ENCODE peak calls at places on chromosomes 1 and 21, in four cellular contexts. One of them, this sample, is unnamed.

GRCh38 chr1:30816211-30817082 is 58.9 kb upstream of the LAPTM5 start:
- DNase-seq in GM12878: no peak
- DNase-seq in K562: peak
- DNase-seq in HL-60: no peak
- DNase-seq in this sample: no peak

GRCh38 chr1:83846138-83846537 is 152.8 kb downstream of the TTLL7 start:
- DNase-seq in HL-60: no peak
- DNase-seq in GM12878: no peak
- DNase-seq in K562: no peak
- DNase-seq in this sample: no peak

GRCh38 chr1:23167353-23168078 is 1.1 kb downstream of the LUZP1 start:
- DNase-seq in HL-60: no peak
- DNase-seq in K562: peak
- DNase-seq in GM12878: no peak
- DNase-seq in this sample: no peak

GRCh38 chr1:162223488-162223887 is 153.2 kb downstream of the SPATA46 start:
- DNase-seq in K562: no peak
- DNase-seq in HL-60: no peak
- DNase-seq in GM12878: no peak
- DNase-seq in this sample: no peak

GRCh38 chr21:45073301-45074047 is 906 bp upstream of the ADARB1 start:
- DNase-seq in HL-60: no peak
- DNase-seq in GM12878: no peak
- DNase-seq in K562: peak
- DNase-seq in this sample: no peak

GRCh38 chr1:44151332-44151731 is 9.9 kb upstream of the KLF18 start:
- DNase-seq in GM12878: peak
- DNase-seq in HL-60: no peak
- DNase-seq in K562: no peak
- DNase-seq in this sample: no peak

GRCh38 chr1:156123356-156124196 is 9.1 kb downstream of the LMNA start:
- DNase-seq in GM12878: peak
- DNase-seq in K562: peak
- DNase-seq in HL-60: peak
- DNase-seq in this sample: no peak

GRCh38 chr21:34890724-34891609 is 158.1 kb downstream of the RUNX1 start:
- DNase-seq in K562: no peak
- DNase-seq in GM12878: no peak
- DNase-seq in HL-60: no peak
- DNase-seq in this sample: no peak

GRCh38 chr1:226733309-226733708 is 5.8 kb downstream of the ITPKB start:
- DNase-seq in K562: no peak
- DNase-seq in HL-60: no peak
- DNase-seq in GM12878: no peak
- DNase-seq in this sample: no peak

GRCh38 chr21:37367301-37367757 is 756 bp downstream of the DYRK1A start:
- DNase-seq in GM12878: no peak
- DNase-seq in HL-60: no peak
- DNase-seq in K562: no peak
- DNase-seq in this sample: no peak

GRCh38 chr21:27476696-27477095 is 509.8 kb upstream of the ADAMTS5 start:
- DNase-seq in HL-60: no peak
- DNase-seq in GM12878: no peak
- DNase-seq in K562: no peak
- DNase-seq in this sample: no peak

GRCh38 chr1:160665330-160666078 is 18.7 kb upstream of the SLAMF1 start:
- DNase-seq in HL-60: peak
- DNase-seq in K562: peak
- DNase-seq in GM12878: no peak
- DNase-seq in this sample: no peak

GRCh38 chr1:247475793-247476192 is 17.9 kb upstream of the OR2B11 start:
- DNase-seq in GM12878: no peak
- DNase-seq in K562: no peak
- DNase-seq in HL-60: no peak
- DNase-seq in this sample: no peak

GRCh38 chr1:99348375-99349132 is 84.3 kb downstream of the PLPPR4 start:
- DNase-seq in GM12878: no peak
- DNase-seq in HL-60: no peak
- DNase-seq in K562: no peak
- DNase-seq in this sample: no peak

GRCh38 chr1:201258763-201259230 is 24.5 kb upstream of the PKP1 start:
- DNase-seq in K562: no peak
- DNase-seq in HL-60: no peak
- DNase-seq in GM12878: no peak
- DNase-seq in this sample: no peak

GRCh38 chr1:173095632-173096031 is 44.9 kb upstream of the TNFSF18 start:
- DNase-seq in GM12878: no peak
- DNase-seq in HL-60: no peak
- DNase-seq in K562: no peak
- DNase-seq in this sample: no peak

GRCh38 chr1:112937070-112937469 is 18.9 kb downstream of the SLC16A1 start:
- DNase-seq in HL-60: no peak
- DNase-seq in GM12878: no peak
- DNase-seq in K562: no peak
- DNase-seq in this sample: no peak

GRCh38 chr21:36773995-36774394 is 75.1 kb downstream of the SIM2 start:
- DNase-seq in K562: no peak
- DNase-seq in HL-60: no peak
- DNase-seq in GM12878: no peak
- DNase-seq in this sample: no peak

GRCh38 chr1:9881838-9882249 is 28.2 kb downstream of the CTNNBIP1 start:
- DNase-seq in GM12878: no peak
- DNase-seq in K562: no peak
- DNase-seq in HL-60: no peak
- DNase-seq in this sample: no peak

GRCh38 chr1:226133504-226134123 is 52.9 kb downstream of the ACBD3 start:
- DNase-seq in HL-60: no peak
- DNase-seq in K562: no peak
- DNase-seq in GM12878: no peak
- DNase-seq in this sample: no peak

GRCh38 chr1:160541622-160542302 is 18.7 kb upstream of the SLAMF6 start:
- DNase-seq in GM12878: no peak
- DNase-seq in HL-60: no peak
- DNase-seq in K562: no peak
- DNase-seq in this sample: no peak

GRCh38 chr1:23446644-23447310 is 22.2 kb upstream of the TCEA3 start:
- DNase-seq in GM12878: no peak
- DNase-seq in HL-60: no peak
- DNase-seq in K562: no peak
- DNase-seq in this sample: no peak

DNA sequence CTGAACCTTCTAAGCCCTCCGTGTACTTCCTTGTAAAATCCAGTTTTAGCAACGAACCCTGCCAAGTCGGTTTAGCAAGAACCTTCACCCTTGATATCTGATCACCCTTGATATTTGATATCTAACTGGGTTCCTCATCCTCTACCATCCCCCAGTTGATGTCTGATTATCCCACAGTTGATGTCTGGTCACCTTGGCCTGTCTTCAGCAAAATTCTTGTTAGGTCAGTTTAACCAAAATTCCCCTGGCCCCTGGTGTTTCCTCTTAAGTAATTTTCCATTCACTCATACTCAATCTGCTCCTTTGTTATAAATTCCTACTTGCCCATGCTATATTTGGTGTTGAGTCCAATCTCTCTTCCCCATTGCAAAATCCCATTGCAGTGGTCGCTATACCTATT is 114.5 kb upstream of the ZNHIT6 start:
- DNase-seq in K562: no peak
- DNase-seq in GM12878: no peak
- DNase-seq in HL-60: no peak
- DNase-seq in this sample: no peak
- TF ChIP-seq SPI1 in K562: no peak
- TF ChIP-seq SPI1 in GM12878: no peak
- TF ChIP-seq SPI1 in HL-60: no peak
- TF ChIP-seq SPI1 in this sample: no peak

GRCh38 chr1:100506221-100506620 is 31.7 kb upstream of the GPR88 start:
- DNase-seq in K562: no peak
- DNase-seq in GM12878: no peak
- DNase-seq in HL-60: no peak
- DNase-seq in this sample: no peak
- TF ChIP-seq SPI1 in K562: no peak
- TF ChIP-seq SPI1 in GM12878: no peak
- TF ChIP-seq SPI1 in HL-60: no peak
- TF ChIP-seq SPI1 in this sample: no peak

DNA sequence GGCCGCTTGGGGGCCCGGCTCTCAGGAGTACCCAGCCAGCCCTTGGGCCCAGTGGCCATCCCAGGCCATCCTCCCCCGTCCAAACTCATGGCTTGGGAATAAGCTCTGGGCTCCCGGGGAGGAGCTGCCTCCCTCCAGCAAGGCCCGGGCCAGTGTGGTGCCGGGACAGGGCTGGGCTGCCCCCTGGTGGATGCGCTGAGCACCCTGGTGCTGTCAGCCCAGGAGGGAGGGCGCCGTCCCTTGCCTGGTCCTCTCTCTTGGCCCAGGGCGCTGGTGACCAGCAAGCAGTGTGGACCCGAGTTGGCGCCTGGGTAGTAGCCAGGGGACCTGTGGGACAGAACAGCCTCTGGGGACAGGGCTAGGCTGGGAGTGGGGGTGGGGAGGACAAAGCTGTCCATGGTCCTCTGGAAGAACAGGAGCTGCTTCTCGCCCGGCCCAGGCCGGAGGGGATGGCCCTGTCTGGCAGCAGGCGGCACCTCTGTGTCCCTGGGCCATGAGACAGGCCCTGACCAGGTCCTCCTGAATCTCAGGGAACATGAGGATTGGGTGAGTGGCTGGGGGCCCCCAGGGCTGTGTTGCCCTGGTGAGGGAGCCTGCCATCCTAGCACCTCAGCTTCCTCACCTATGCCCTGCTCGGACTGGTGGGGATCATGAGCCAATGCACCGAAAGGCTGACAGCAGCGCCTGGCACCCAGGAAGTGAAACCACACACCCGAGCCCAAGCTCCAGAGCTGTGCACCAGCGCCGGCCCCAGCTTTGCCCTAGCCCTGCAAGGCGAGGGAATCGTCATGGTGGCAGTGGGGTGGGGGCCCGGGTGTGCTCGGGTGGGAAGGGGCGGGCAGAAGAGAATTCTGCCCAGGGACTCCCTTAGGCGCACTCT is 9.4 kb downstream of the MORN1 start:
- DNase-seq in HL-60: no peak
- DNase-seq in GM12878: no peak
- DNase-seq in K562: peak
- DNase-seq in this sample: peak
- TF ChIP-seq SPI1 in HL-60: no peak
- TF ChIP-seq SPI1 in GM12878: no peak
- TF ChIP-seq SPI1 in K562: no peak
- TF ChIP-seq SPI1 in this sample: no peak

GRCh38 chr1:180178511-180179161 is 24.0 kb downstream of the QSOX1 start:
- DNase-seq in K562: peak
- DNase-seq in HL-60: no peak
- DNase-seq in GM12878: no peak
- DNase-seq in this sample: peak
- TF ChIP-seq SPI1 in K562: no peak
- TF ChIP-seq SPI1 in HL-60: peak
- TF ChIP-seq SPI1 in GM12878: no peak
- TF ChIP-seq SPI1 in this sample: no peak

DNA sequence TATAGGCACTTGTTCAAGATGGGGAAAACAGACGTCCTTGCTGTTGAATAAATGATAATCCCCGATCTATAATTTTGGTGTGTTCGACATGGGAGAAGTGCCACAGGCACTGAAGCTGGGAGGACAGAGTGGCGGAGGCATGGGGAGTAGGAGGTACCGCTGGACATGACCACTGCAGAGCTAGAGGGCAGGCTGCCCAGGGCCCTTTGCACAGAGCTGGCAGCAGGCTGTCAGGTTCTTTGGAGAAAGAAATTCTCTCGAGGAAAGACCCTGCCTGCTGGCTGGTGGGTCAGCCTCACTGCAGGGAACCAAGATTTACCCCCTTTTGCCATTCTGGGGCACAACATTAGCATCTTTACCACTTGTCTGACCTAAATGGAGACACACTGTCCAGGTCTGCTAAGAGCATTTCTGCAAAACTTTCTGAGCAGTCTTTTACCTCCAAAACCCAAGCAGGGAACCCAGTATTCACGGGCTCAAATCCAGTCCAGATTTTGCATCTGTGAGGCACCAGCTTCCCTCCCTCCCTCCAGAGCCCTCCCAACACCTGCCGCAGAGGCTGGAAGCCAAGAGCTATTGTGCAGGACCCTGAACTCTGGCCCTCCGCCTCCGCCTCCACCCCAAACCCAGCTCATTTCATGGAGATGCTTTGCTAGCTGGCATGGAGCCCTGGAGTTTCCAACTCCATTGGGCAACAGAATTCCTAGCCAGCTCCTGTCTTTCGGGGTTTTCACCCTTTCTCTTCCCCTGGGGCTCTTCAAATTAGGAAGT is 142.3 kb downstream of the PLXNA2 start:
- DNase-seq in GM12878: no peak
- DNase-seq in HL-60: no peak
- DNase-seq in K562: no peak
- DNase-seq in this sample: no peak
- TF ChIP-seq SPI1 in GM12878: no peak
- TF ChIP-seq SPI1 in HL-60: no peak
- TF ChIP-seq SPI1 in K562: no peak
- TF ChIP-seq SPI1 in this sample: no peak